ENCODE peak calls at places on chromosomes 6 and 20, in seven cellular contexts. V is OCI-LY7; P is D341Med; D is activated naive CD8-positive, alpha-beta T cell treated with anti-CD3 and anti-CD28 coated beads for 36 hours; B is progenitor cell of endocrine pancreas; S is naive thymus-derived CD4-positive, alpha-beta T cell; M is Caki2. H is an unnamed sample.

GRCh38 chr6:83514877-83515466 is 2.6 kb downstream of the PRSS35 start:
- DNase-seq in B (peak), V (peak), P (peak), S (no peak), M (peak), D (no peak), H (peak)

GRCh38 chr6:48476257-48476656 is 365.3 kb upstream of the PTCHD4 start:
- DNase-seq in S (no peak), M (no peak), B (no peak), V (no peak), P (no peak), D (no peak), H (peak)

GRCh38 chr20:31897541-31897940 is 27.1 kb downstream of the TTLL9 start:
- DNase-seq in B (no peak), V (no peak), S (no peak), M (no peak), D (no peak), P (no peak), H (no peak)

GRCh38 chr6:17705428-17705777 is 1.3 kb downstream of the NUP153 start:
- DNase-seq in V (no peak), S (no peak), P (peak), B (no peak), D (no peak), M (no peak), H (no peak)

GRCh38 chr6:130178692-130179091 is 44.1 kb downstream of the SAMD3 start:
- DNase-seq in V (no peak), M (peak), S (no peak), D (no peak), B (no peak), P (no peak), H (peak)

GRCh38 chr20:64203037-64203777 is 39.0 kb downstream of the MYT1 start:
- DNase-seq in D (no peak), P (peak), V (no peak), M (no peak), S (no peak), B (no peak), H (no peak)

GRCh38 chr6:19157496-19157895 is 679.7 kb upstream of the ID4 start:
- DNase-seq in S (no peak), D (no peak), B (no peak), M (no peak), P (no peak), V (no peak), H (no peak)

GRCh38 chr6:44976677-44977405 is 351.3 kb upstream of the RUNX2 start:
- DNase-seq in M (no peak), S (no peak), P (no peak), D (no peak), B (no peak), V (no peak), H (no peak)

GRCh38 chr6:44043036-44043478 is 84.2 kb downstream of the MRPL14 start:
- DNase-seq in P (no peak), V (no peak), D (no peak), B (no peak), S (no peak), M (peak), H (no peak)

GRCh38 chr6:14550817-14551216 is 433.2 kb downstream of the CD83 start:
- DNase-seq in S (no peak), P (no peak), D (no peak), B (no peak), V (peak), M (no peak), H (no peak)

GRCh38 chr20:11234181-11234969 is 560.6 kb upstream of the JAG1 start:
- DNase-seq in M (no peak), V (no peak), D (no peak), B (no peak), P (no peak), S (no peak), H (no peak)

GRCh38 chr20:8394308-8394945 is 262.4 kb downstream of the PLCB1 start:
- DNase-seq in V (peak), B (no peak), M (no peak), P (no peak), D (no peak), S (no peak), H (no peak)

GRCh38 chr6:40791004-40791403 is 203.8 kb upstream of the LRFN2 start:
- DNase-seq in B (no peak), P (no peak), S (no peak), V (no peak), M (peak), D (no peak), H (no peak)

GRCh38 chr20:63103402-63104311 is 96.9 kb upstream of the BHLHE23 start:
- DNase-seq in D (peak), S (no peak), B (no peak), V (no peak), P (no peak), M (peak), H (no peak)

GRCh38 chr20:5674176-5674660 is 76.0 kb upstream of the SHLD1 start:
- DNase-seq in M (peak), S (no peak), D (peak), P (no peak), V (peak), B (no peak), H (no peak)

GRCh38 chr6:68826501-68826900 is 191.4 kb downstream of the ADGRB3 start:
- DNase-seq in B (no peak), P (no peak), M (no peak), S (no peak), D (no peak), V (no peak), H (no peak)

GRCh38 chr6:56570434-56571359 is 72.0 kb downstream of the DST start:
- DNase-seq in M (peak), B (no peak), V (peak), S (no peak), D (no peak), P (peak), H (no peak)

GRCh38 chr6:161984707-161985106 is 710.8 kb upstream of the AGPAT4 start:
- DNase-seq in B (no peak), D (no peak), M (no peak), S (no peak), P (no peak), V (no peak), H (no peak)

GRCh38 chr6:2157441-2158127 is 87.8 kb downstream of the GMDS start:
- DNase-seq in B (no peak), M (no peak), V (no peak), S (no peak), P (no peak), D (peak), H (peak)

GRCh38 chr6:32669240-32669639 is 2.8 kb upstream of the HLA-DQB1 start:
- DNase-seq in S (no peak), M (no peak), P (no peak), V (no peak), D (no peak), B (no peak), H (no peak)

GRCh38 chr6:168335341-168335740 is 15.8 kb upstream of the DACT2 start:
- DNase-seq in D (no peak), M (no peak), B (no peak), P (no peak), V (no peak), S (no peak), H (no peak)

GRCh38 chr20:24478584-24478983 is 9.2 kb downstream of the SYNDIG1 start:
- DNase-seq in B (no peak), D (no peak), V (no peak), M (no peak), S (no peak), P (no peak), H (no peak)

GRCh38 chr20:47133809-47134456 is 222.6 kb downstream of the ZMYND8 start:
- DNase-seq in D (no peak), B (no peak), S (no peak), M (no peak), V (no peak), P (peak), H (no peak)

GRCh38 chr20:57434390-57434700 is 43.1 kb downstream of the RBM38 start:
- DNase-seq in V (peak), D (no peak), M (no peak), S (no peak), P (no peak), B (no peak), H (no peak)

GRCh38 chr20:40692240-40693011 is 3.4 kb upstream of the MAFB start:
- DNase-seq in P (no peak), S (no peak), D (no peak), M (no peak), B (no peak), V (no peak), H (no peak)

GRCh38 chr6:14476793-14477531 is 359.4 kb downstream of the CD83 start:
- DNase-seq in S (no peak), V (no peak), P (no peak), D (no peak), M (peak), B (no peak), H (peak)

GRCh38 chr6:143514996-143515760 is 3.7 kb upstream of the FUCA2 start:
- DNase-seq in S (no peak), M (no peak), D (no peak), P (no peak), B (no peak), V (no peak), H (no peak)

GRCh38 chr20:59955131-59955796 is 3.0 kb upstream of the CDH26 start:
- DNase-seq in S (no peak), M (peak), V (peak), B (no peak), P (peak), D (no peak), H (no peak)

GRCh38 chr20:44601801-44602204 is 19.4 kb downstream of the PKIG start:
- DNase-seq in V (no peak), P (no peak), D (no peak), M (no peak), S (no peak), B (no peak), H (no peak)

GRCh38 chr6:16760536-16761468 is at the start of gene ATXN1:
- DNase-seq in M (peak), D (peak), B (peak), S (peak), P (peak), V (no peak), H (no peak)

GRCh38 chr6:43927525-43928210 is 157.7 kb downstream of the VEGFA start:
- DNase-seq in D (no peak), M (no peak), P (no peak), S (no peak), B (no peak), V (no peak), H (no peak)

GRCh38 chr6:81834141-81834621 is 81.7 kb upstream of the TENT5A start:
- DNase-seq in V (no peak), B (no peak), S (no peak), M (peak), P (no peak), D (no peak), H (no peak)

GRCh38 chr20:62876826-62877728 is 15.5 kb upstream of the TCFL5 start:
- DNase-seq in D (no peak), S (no peak), P (peak), M (no peak), V (no peak), B (no peak), H (no peak)

GRCh38 chr20:7195704-7196103 is 428.2 kb downstream of the BMP2 start:
- DNase-seq in P (no peak), V (no peak), S (no peak), B (no peak), D (no peak), M (no peak), H (peak)

H was measured in epithelial cell of proximal tubule.